ENCODE peak calls at places on chromosomes 2 and 18, in five cellular contexts. X is PC-9, K is ovary, N is transverse colon, P is A549. M is an unnamed sample. For H3K4me1, the result is how much of the 10 kb centered on the place peaks cover.

GRCh38 chr2:223100061-223100511 is 48.1 kb downstream of the KCNE4 start:
- DNase-seq in N (peak), K (peak), X (no peak), P (no peak), M (peak)

GRCh38 chr2:29218550-29219125 is 103.4 kb downstream of the CLIP4 start:
- DNase-seq in K (no peak), X (no peak), N (no peak), P (no peak), M (no peak)

GRCh38 chr18:48002933-48003365 is 72.5 kb upstream of the SMAD2 start:
- DNase-seq in P (peak), K (no peak), N (peak), X (peak), M (peak)

GRCh38 chr2:26997394-26997793 is 27.0 kb downstream of the MAPRE3 start:
- DNase-seq in K (no peak), N (no peak), P (no peak), X (no peak), M (no peak)

GRCh38 chr18:77191241-77191751 is 58.4 kb upstream of the GALR1 start:
- DNase-seq in N (no peak), P (no peak), K (no peak), X (no peak), M (no peak)

GRCh38 chr2:40032650-40033319 is 253.7 kb upstream of the THUMPD2 start:
- DNase-seq in N (no peak), P (no peak), X (no peak), K (no peak), M (no peak)

GRCh38 chr18:54981076-54981475 is 21.8 kb upstream of the CCDC68 start:
- DNase-seq in X (no peak), N (no peak), K (no peak), P (no peak), M (no peak)

GRCh38 chr2:127986548-127987079 is 41.2 kb downstream of the SAP130 start:
- DNase-seq in K (no peak), P (no peak), X (no peak), N (no peak), M (no peak)

GRCh38 chr18:76709659-76710645 is 112.4 kb upstream of the ZNF236 start:
- DNase-seq in P (peak), N (peak), K (peak), X (peak), M (peak)

GRCh38 chr18:53541924-53542323 is 682.5 kb downstream of the MBD2 start:
- DNase-seq in K (no peak), N (no peak), X (no peak), P (no peak), M (no peak)

GRCh38 chr2:182652326-182652725 is 63.7 kb upstream of the DNAJC10 start:
- DNase-seq in P (no peak), N (no peak), X (no peak), K (no peak), M (no peak)

GRCh38 chr2:98948956-98949739 is 13.1 kb upstream of the CRACDL start:
- DNase-seq in X (no peak), P (no peak), N (no peak), K (no peak), M (peak)

GRCh38 chr2:228048838-228049490 is 132.5 kb downstream of the SPHKAP start:
- DNase-seq in X (peak), K (no peak), P (peak), N (peak), M (peak)

GRCh38 chr2:48112911-48113687 is 206.8 kb upstream of the FBXO11 start:
- DNase-seq in N (no peak), P (no peak), X (peak), K (no peak), M (no peak)

GRCh38 chr2:234454433-234454832 is 42.4 kb downstream of the ARL4C start:
- DNase-seq in P (no peak), K (no peak), N (no peak), X (no peak), M (no peak)

GRCh38 chr18:58013241-58014211 is 30.5 kb upstream of the NEDD4L start:
- DNase-seq in K (no peak), X (peak), P (peak), N (peak), M (peak)

GRCh38 chr2:199739413-199740110 is 111.4 kb downstream of the FTCDNL1 start:
- DNase-seq in P (peak), X (no peak), N (peak), K (peak), M (peak)

DNA sequence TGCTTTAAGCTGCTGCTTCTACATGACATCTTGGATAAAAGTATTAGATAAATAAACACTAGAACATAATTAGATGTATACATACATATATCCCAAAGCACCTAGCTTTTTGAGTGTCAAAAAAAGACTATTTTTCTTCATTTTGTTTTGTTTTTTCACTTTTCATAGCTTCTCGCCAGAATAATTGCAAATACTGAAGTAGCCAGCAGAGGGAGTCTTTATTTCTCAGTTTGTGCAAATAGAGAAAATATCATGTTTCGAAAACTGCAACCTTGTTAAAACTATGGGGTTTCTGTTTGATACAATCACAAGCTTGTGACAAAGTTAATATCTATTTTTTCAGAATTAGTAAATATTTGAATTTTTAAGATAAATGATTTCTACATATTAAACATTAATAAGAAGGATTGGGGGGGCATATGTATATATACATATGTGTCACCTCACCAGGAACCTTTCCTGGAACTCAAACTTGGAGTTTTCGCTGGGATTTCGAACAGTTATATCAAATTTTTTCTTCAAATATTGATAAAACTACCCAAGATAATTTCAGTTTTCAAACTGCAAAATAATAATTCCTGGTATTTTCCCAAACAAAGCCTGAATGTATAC is 61.0 kb downstream of the GRB14 start:
- DNase-seq in K (no peak), X (no peak), P (no peak), N (no peak), M (no peak)
- TF ChIP-seq CTCF in K (peak), X (peak), P (peak), N (peak), M (peak)

GRCh38 chr2:20049631-20050030 is 1.8 kb downstream of the LAPTM4A start:
- DNase-seq in X (no peak), N (no peak), K (no peak), P (no peak), M (no peak)
- H3K4me1 ChIP-seq in X (under half), N (under half), K (under half), P (under half), M (under half)

DNA sequence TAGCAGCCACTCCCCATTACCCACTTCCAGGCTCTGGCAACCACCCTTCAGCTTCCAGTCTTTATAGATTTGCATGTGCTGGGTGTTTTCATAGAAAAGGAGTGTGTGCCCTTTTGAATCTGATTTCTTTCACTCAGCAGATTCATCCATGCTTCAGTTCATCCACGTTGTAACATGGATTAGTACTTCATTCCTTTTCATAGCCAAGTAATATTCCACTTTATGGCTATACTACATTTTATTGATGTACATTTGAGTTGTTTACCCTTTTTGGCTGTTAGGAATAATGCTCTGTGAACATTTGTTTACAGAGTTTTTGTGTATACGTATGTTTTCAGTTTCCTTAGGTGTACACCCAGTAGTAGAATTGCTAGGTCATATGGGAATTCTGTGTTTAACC is 205.5 kb upstream of the RAB12 start:
- DNase-seq in X (no peak), N (no peak), P (no peak), K (no peak), M (no peak)
- H3K27ac ChIP-seq in X (no peak), N (no peak), P (no peak), K (no peak), M (no peak)

DNA sequence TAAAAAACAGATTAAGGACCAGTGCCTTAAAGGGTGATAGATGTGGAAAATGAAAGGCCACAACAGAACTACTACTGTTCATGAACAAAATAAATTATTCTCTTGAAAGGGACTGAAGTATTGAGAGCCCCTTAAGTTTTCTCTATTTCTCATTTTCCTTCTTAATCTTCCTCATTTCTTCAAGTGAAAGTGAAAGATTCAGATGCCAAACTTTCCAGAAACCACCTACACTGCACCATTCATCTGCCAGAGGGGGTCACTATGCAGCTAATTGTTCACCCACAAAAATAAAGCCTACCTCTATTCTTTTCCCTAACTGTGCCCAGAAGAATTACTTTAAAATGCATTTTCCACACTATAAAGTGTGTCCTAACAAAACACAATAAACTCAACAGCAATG is 140.1 kb downstream of the NR4A2 start:
- DNase-seq in K (no peak), N (no peak), P (no peak), X (no peak), M (no peak)
- TF ChIP-seq CTCF in K (no peak), N (no peak), P (peak), X (peak), M (no peak)

M was measured in testis.